ENCODE peak calls at places on chromosomes 2 and 18, in four cellular contexts. G is CD4-positive, alpha-beta T cell; I is MM.1S; S is heart right ventricle. Q is an unnamed sample.

GRCh38 chr2:170165129-170165528 is 12.8 kb upstream of the MYO3B start:
- DNase-seq in S (no peak), G (no peak), I (no peak), Q (no peak)

GRCh38 chr2:54960118-54960517 is 90.1 kb downstream of the RTN4 start:
- DNase-seq in I (no peak), G (no peak), S (no peak), Q (no peak)

GRCh38 chr18:36314754-36315153 is 17.2 kb downstream of the FHOD3 start:
- DNase-seq in I (no peak), G (no peak), S (no peak), Q (no peak)

GRCh38 chr18:5064846-5065245 is 132.2 kb downstream of the AKAIN1 start:
- DNase-seq in S (no peak), G (no peak), I (no peak), Q (no peak)

GRCh38 chr2:240554767-240555493 is 2.9 kb downstream of the ANKMY1 start:
- DNase-seq in I (no peak), S (no peak), G (no peak), Q (no peak)

GRCh38 chr2:179218848-179219594 is 45.6 kb downstream of the SESTD1 start:
- DNase-seq in S (peak), G (peak), I (peak), Q (peak)

GRCh38 chr2:57528499-57528898 is 518.1 kb upstream of the VRK2 start:
- DNase-seq in I (no peak), G (no peak), S (no peak), Q (no peak)

GRCh38 chr2:202051499-202052161 is 18.0 kb downstream of the FZD7 start:
- DNase-seq in I (no peak), S (no peak), G (no peak), Q (peak)

GRCh38 chr18:51196116-51196810 is 1.2 kb downstream of the MEX3C start:
- DNase-seq in I (peak), G (peak), S (peak), Q (peak)

DNA sequence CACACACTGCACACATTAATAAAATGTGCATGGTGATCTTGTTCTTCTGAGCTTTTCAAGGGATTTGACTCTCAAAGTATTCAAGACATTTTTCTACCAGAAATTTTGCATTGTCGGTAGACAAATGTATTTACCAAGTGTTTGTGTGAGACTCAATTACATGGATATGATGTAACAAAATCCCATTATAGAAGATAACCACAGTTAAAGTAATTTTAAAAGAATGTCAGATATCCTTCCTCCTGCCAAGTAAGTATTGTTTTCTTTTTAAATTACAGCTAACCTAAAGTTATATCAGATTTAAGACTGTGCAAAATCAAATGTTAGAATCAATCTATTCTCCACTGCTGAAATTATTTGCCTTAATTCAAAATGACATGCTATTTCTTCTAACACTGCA is 1344.5 kb upstream of the CHAC2 start:
- DNase-seq in I (no peak), G (no peak), S (no peak), Q (no peak)
- H3K27ac ChIP-seq in I (no peak), G (no peak), S (no peak), Q (no peak)

GRCh38 chr2:74328573-74328972 is 14.6 kb downstream of the SLC4A5 start:
- DNase-seq in G (no peak), S (no peak), I (peak), Q (no peak)

GRCh38 chr2:74334931-74335333 is 8.3 kb downstream of the SLC4A5 start:
- DNase-seq in S (peak), G (peak), I (peak), Q (peak)

GRCh38 chr2:74333896-74334586 is 9.2 kb downstream of the SLC4A5 start:
- DNase-seq in S (no peak), G (no peak), I (no peak), Q (no peak)

GRCh38 chr2:74333175-74333574 is 10.0 kb downstream of the SLC4A5 start:
- DNase-seq in G (no peak), I (peak), S (peak), Q (no peak)

GRCh38 chr2:74332550-74333174 is 10.6 kb downstream of the SLC4A5 start:
- DNase-seq in G (no peak), I (no peak), S (no peak), Q (no peak)
- H3K27ac ChIP-seq in G (no peak), I (no peak), S (peak), Q (no peak)

GRCh38 chr2:9573840-9574239 is 18.2 kb upstream of the ADAM17 start:
- DNase-seq in I (no peak), S (no peak), G (no peak), Q (no peak)

GRCh38 chr2:9582624-9583023 is 27.0 kb upstream of the ADAM17 start:
- DNase-seq in S (no peak), I (no peak), G (no peak), Q (no peak)

GRCh38 chr2:9574314-9574713 is 18.7 kb upstream of the ADAM17 start:
- DNase-seq in I (no peak), G (no peak), S (no peak), Q (no peak)

GRCh38 chr2:9573013-9573708 is 17.5 kb upstream of the ADAM17 start:
- DNase-seq in I (no peak), G (no peak), S (no peak), Q (no peak)

DNA sequence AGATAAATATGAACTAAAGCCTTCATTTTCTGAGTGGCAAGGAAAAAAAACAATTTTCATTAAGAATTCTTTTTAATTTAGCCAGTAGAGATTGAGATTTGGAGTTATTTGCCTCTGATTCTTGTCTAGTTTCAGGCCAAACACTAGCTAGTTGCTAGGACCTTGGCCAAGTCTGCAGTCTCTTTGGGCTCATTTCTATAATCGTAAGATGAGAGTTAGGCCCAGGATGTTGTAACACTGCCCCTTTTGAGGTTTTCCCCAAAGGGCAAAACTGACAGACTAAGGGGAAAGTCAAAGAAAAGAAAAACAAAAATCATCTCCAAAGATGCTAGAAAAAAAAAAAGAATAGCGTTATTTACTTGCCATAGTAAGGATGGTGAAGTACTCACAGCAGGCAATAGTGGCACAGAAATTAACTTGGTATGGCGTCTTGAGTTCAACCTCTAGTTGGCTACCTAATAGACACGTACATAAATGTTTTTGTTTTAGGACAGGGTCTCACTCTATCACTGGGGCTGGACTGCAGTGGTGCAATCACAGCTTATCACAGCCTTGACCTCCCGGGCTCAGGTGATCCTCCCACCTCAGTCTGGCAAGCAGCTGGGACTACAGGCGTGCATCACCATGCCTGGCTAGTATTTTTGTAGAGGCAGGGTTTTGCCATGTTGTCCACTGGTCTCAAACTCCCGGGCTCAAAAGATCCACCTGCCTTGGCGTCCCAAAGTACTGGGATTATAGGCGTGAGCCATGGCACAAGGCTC is 23.0 kb upstream of the ADAM17 start:
- DNase-seq in G (no peak), I (no peak), S (no peak), Q (no peak)
- H3K27ac ChIP-seq in G (no peak), I (no peak), S (peak), Q (no peak)

GRCh38 chr2:207253946-207254345 is 88.2 kb upstream of the KLF7 start:
- DNase-seq in I (no peak), G (no peak), S (no peak), Q (no peak)

GRCh38 chr2:207256026-207256425 is 90.3 kb upstream of the KLF7 start:
- DNase-seq in S (no peak), G (no peak), I (no peak), Q (no peak)

GRCh38 chr2:207252979-207253640 is 87.4 kb upstream of the KLF7 start:
- DNase-seq in I (no peak), S (no peak), G (no peak), Q (no peak)

GRCh38 chr2:207255565-207255964 is 89.8 kb upstream of the KLF7 start:
- DNase-seq in G (no peak), S (no peak), I (no peak), Q (no peak)

DNA sequence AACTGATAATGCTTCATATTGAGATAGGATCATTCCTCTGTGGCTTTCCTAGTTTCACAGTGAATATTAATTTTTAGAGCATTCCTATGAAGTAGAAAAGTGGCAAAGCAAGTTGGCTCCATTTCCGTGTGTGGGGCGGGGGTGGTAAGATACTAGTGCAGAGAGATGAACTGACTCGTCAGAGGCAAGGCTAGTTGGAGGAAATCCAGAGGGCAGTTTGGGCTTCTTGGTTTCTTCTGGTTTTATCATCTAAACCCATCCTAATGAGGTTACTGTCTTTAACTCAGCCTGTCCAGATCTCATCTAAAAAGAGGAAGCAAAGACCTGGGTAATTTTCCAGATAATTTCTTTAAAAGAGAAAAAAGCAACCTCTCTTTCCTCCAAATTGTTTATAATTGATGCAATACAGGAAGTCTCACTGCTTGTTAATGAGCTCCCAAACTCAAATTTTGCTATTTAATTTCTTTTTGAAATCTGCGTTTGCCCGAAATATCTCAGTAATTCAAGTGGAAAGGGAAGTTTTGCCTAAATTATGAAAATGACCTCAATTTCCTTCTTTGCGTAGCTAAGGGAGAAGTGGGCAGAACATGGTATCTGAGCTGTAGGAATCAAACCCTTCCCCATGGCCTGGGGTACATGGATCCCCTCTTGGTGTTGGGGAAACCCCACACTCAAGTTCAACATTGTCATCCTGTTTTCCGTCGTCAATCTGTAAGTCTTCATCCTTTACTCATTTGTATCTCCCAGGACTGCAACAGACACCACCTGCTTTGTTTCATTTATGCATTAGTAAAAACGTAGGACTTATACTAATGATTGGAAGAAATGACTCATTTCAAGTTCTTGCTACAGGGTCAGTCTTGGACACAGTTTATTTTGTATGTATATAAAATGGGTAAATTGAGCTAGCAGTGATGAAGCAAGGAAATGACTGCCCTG is 89.0 kb upstream of the KLF7 start:
- DNase-seq in I (no peak), S (no peak), G (no peak), Q (no peak)
- H3K27ac ChIP-seq in I (no peak), S (peak), G (no peak), Q (no peak)

DNA sequence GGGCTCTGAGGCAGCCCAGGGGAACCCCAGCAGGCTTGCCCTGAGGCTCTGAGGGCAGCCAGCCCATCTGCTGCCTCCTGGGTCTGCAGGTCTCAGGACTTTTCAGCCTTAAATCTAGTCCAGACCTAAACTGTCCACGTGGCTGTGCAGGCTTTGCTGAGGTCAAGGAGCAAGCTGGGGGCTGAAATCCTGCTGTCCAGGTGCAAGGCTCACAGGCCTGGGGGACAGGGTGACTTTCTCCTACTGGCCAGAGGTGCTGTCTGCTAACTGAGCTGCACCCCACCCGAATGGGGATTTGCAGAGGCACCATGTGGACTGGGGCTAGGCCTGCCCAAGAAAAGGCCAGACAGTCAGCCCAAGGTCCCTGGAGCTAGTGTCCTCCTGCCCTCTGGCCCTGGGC is 32.1 kb downstream of the SDC1 start:
- DNase-seq in I (no peak), S (no peak), G (no peak), Q (no peak)
- H3K27ac ChIP-seq in I (peak), S (no peak), G (no peak), Q (no peak)

GRCh38 chr2:235605306-235605998 is 111.6 kb downstream of the AGAP1 start:
- DNase-seq in I (no peak), G (no peak), S (peak), Q (peak)

GRCh38 chr2:235607541-235608199 is 113.8 kb downstream of the AGAP1 start:
- DNase-seq in S (no peak), G (no peak), I (no peak), Q (no peak)

GRCh38 chr2:235603659-235604058 is 109.8 kb downstream of the AGAP1 start:
- DNase-seq in S (no peak), G (no peak), I (no peak), Q (no peak)

GRCh38 chr2:235608200-235608591 is 114.4 kb downstream of the AGAP1 start:
- DNase-seq in I (no peak), S (no peak), G (no peak), Q (no peak)

GRCh38 chr2:235605999-235606715 is 112.3 kb downstream of the AGAP1 start:
- DNase-seq in S (no peak), I (no peak), G (no peak), Q (no peak)
- H3K27ac ChIP-seq in S (no peak), I (no peak), G (no peak), Q (peak)

GRCh38 chr2:58974426-58974825 is 733.3 kb upstream of the FANCL start:
- DNase-seq in I (no peak), G (no peak), S (no peak), Q (no peak)
- H3K27ac ChIP-seq in I (no peak), G (no peak), S (no peak), Q (no peak)

DNA sequence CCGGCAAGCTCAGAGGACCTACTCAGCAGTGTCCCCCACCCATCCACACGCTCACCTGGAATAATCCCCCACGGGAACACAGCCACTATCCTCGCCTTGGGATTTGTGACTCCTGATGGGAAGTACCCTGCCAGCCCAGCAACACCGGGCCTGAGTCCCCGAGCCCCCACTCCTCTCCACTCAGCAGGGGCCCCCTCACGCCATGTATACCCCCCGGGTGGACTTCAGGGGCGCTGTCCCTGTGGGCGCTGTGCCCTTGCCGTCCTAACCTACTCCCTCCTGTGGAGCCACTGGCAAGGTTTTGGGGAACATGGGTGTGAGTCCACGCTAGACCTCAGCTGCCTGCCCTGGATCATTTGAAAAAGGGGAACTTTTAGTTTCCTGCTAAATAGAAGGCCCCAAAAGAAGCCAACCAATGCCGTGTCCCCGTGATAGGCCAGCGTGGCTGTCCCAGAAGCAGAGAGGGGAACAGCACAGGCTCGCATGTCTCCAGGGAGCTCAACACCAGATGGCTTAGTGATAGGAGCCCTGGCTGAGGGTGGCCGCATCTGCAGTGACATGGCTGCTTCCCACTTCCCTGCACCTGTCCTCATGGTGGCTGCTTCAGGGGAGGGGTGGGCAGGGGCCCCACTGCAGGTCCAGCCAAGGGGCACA is 79.8 kb downstream of the MBP start:
- DNase-seq in S (no peak), I (no peak), G (no peak), Q (peak)
- H3K27ac ChIP-seq in S (peak), I (no peak), G (peak), Q (peak)

GRCh38 chr2:206838690-206839089 is 73.3 kb downstream of the FASTKD2 start:
- DNase-seq in S (no peak), I (no peak), G (no peak), Q (no peak)
- H3K27ac ChIP-seq in S (no peak), I (no peak), G (no peak), Q (no peak)

DNA sequence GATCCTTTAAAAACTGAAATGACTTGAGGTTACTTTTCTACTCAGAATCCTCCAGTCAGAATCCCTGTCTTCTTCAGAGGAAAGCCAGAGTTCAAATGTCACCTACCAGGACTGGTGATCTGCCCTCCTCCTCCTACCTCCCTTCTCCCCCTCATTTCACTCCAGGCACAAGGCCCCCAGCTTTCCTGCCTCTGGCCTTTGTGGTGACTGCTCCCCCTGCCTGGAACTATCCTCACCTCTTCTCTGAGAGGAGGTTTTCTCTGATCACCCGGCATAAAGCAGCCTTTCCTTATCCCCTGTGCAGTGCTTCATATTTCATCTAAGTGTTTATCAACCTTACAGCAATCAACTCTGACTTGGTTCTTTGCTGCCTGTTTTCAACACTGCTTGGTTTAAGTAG is 6.8 kb downstream of the B3GNT2 start:
- DNase-seq in S (no peak), I (no peak), G (no peak), Q (no peak)
- H3K27ac ChIP-seq in S (peak), I (no peak), G (no peak), Q (no peak)

Q was measured in substantia nigra.